ENCODE peak calls at places on chromosomes 7 and 10, in eight cellular contexts. One of them, this sample, is unnamed.

GRCh38 chr7:31938650-31939049 is 131.6 kb downstream of the PDE1C start:
- DNase-seq in HL-60: no peak
- DNase-seq in foreskin keratinocyte: peak; percentile 88
- DNase-seq in AG04450: no peak
- DNase-seq in IMR-90: peak; percentile 45
- DNase-seq in stomach: no peak
- DNase-seq in transverse colon: no peak
- DNase-seq in psoas muscle: no peak
- DNase-seq in this sample: peak; percentile 57

GRCh38 chr7:26937956-26938623 is 73.7 kb upstream of the SKAP2 start:
- DNase-seq in HL-60: no peak
- DNase-seq in foreskin keratinocyte: peak; percentile 52
- DNase-seq in AG04450: no peak
- DNase-seq in IMR-90: no peak
- DNase-seq in stomach: no peak
- DNase-seq in transverse colon: no peak
- DNase-seq in psoas muscle: no peak
- DNase-seq in this sample: peak; percentile 31

GRCh38 chr10:68087338-68088029 is 12.4 kb upstream of the HERC4 start:
- DNase-seq in HL-60: no peak
- DNase-seq in foreskin keratinocyte: no peak
- DNase-seq in AG04450: no peak
- DNase-seq in IMR-90: no peak
- DNase-seq in stomach: no peak
- DNase-seq in transverse colon: no peak
- DNase-seq in psoas muscle: peak; percentile 37
- DNase-seq in this sample: no peak

GRCh38 chr7:84058311-84059076 is 136.1 kb downstream of the SEMA3A start:
- DNase-seq in HL-60: no peak
- DNase-seq in foreskin keratinocyte: peak; percentile 94
- DNase-seq in AG04450: peak; percentile 20
- DNase-seq in IMR-90: peak; percentile 79
- DNase-seq in stomach: no peak
- DNase-seq in transverse colon: no peak
- DNase-seq in psoas muscle: no peak
- DNase-seq in this sample: peak; percentile 34

GRCh38 chr7:137848095-137848494 is 1.3 kb upstream of the DGKI start:
- DNase-seq in HL-60: no peak
- DNase-seq in foreskin keratinocyte: no peak
- DNase-seq in AG04450: no peak
- DNase-seq in IMR-90: no peak
- DNase-seq in stomach: no peak
- DNase-seq in transverse colon: no peak
- DNase-seq in psoas muscle: no peak
- DNase-seq in this sample: no peak

GRCh38 chr10:132387723-132388210 is 9.2 kb upstream of the PWWP2B start:
- DNase-seq in HL-60: peak; percentile 69
- DNase-seq in foreskin keratinocyte: no peak
- DNase-seq in AG04450: no peak
- DNase-seq in IMR-90: peak; percentile 36
- DNase-seq in stomach: peak; percentile 83
- DNase-seq in transverse colon: peak; percentile 84
- DNase-seq in psoas muscle: peak; percentile 75
- DNase-seq in this sample: peak; percentile 90

GRCh38 chr7:2911466-2911865 is 67.4 kb upstream of the GNA12 start:
- DNase-seq in HL-60: no peak
- DNase-seq in foreskin keratinocyte: no peak
- DNase-seq in AG04450: no peak
- DNase-seq in IMR-90: no peak
- DNase-seq in stomach: no peak
- DNase-seq in transverse colon: no peak
- DNase-seq in psoas muscle: no peak
- DNase-seq in this sample: no peak

GRCh38 chr10:4224178-4224577 is 439.2 kb upstream of the KLF6 start:
- DNase-seq in HL-60: no peak
- DNase-seq in foreskin keratinocyte: no peak
- DNase-seq in AG04450: no peak
- DNase-seq in IMR-90: no peak
- DNase-seq in stomach: no peak
- DNase-seq in transverse colon: no peak
- DNase-seq in psoas muscle: no peak
- DNase-seq in this sample: no peak

GRCh38 chr10:123993534-123994416 is 99.6 kb downstream of the CHST15 start:
- DNase-seq in HL-60: no peak
- DNase-seq in foreskin keratinocyte: no peak
- DNase-seq in AG04450: no peak
- DNase-seq in IMR-90: no peak
- DNase-seq in stomach: no peak
- DNase-seq in transverse colon: no peak
- DNase-seq in psoas muscle: no peak
- DNase-seq in this sample: no peak

GRCh38 chr7:105581066-105581811 is at the start of gene EFCAB10:
- DNase-seq in HL-60: peak; percentile 55
- DNase-seq in foreskin keratinocyte: peak; percentile 62
- DNase-seq in AG04450: no peak
- DNase-seq in IMR-90: peak; percentile 38
- DNase-seq in stomach: peak; percentile 70
- DNase-seq in transverse colon: peak; percentile 60
- DNase-seq in psoas muscle: peak; percentile 35
- DNase-seq in this sample: peak; percentile 18

GRCh38 chr7:98221611-98222532 is 10.6 kb downstream of the BHLHA15 start:
- DNase-seq in HL-60: no peak
- DNase-seq in foreskin keratinocyte: no peak
- DNase-seq in AG04450: no peak
- DNase-seq in IMR-90: no peak
- DNase-seq in stomach: no peak
- DNase-seq in transverse colon: no peak
- DNase-seq in psoas muscle: no peak
- DNase-seq in this sample: no peak

GRCh38 chr10:127392351-127393235 is 156.5 kb upstream of the NPS start:
- DNase-seq in HL-60: no peak
- DNase-seq in foreskin keratinocyte: no peak
- DNase-seq in AG04450: no peak
- DNase-seq in IMR-90: no peak
- DNase-seq in stomach: no peak
- DNase-seq in transverse colon: no peak
- DNase-seq in psoas muscle: no peak
- DNase-seq in this sample: no peak

GRCh38 chr7:113996405-113996804 is 77.6 kb upstream of the PPP1R3A start:
- DNase-seq in HL-60: no peak
- DNase-seq in foreskin keratinocyte: peak; percentile 7
- DNase-seq in AG04450: no peak
- DNase-seq in IMR-90: peak; percentile 1
- DNase-seq in stomach: no peak
- DNase-seq in transverse colon: no peak
- DNase-seq in psoas muscle: no peak
- DNase-seq in this sample: no peak

GRCh38 chr7:127578036-127578684 is 7.2 kb downstream of the GCC1 start:
- DNase-seq in HL-60: no peak
- DNase-seq in foreskin keratinocyte: no peak
- DNase-seq in AG04450: peak; percentile 18
- DNase-seq in IMR-90: peak; percentile 80
- DNase-seq in stomach: no peak
- DNase-seq in transverse colon: no peak
- DNase-seq in psoas muscle: no peak
- DNase-seq in this sample: no peak

GRCh38 chr7:122038904-122039303 is 105.1 kb downstream of the AASS start:
- DNase-seq in HL-60: no peak
- DNase-seq in foreskin keratinocyte: peak; percentile 61
- DNase-seq in AG04450: no peak
- DNase-seq in IMR-90: peak; percentile 4
- DNase-seq in stomach: no peak
- DNase-seq in transverse colon: no peak
- DNase-seq in psoas muscle: no peak
- DNase-seq in this sample: no peak

DNA sequence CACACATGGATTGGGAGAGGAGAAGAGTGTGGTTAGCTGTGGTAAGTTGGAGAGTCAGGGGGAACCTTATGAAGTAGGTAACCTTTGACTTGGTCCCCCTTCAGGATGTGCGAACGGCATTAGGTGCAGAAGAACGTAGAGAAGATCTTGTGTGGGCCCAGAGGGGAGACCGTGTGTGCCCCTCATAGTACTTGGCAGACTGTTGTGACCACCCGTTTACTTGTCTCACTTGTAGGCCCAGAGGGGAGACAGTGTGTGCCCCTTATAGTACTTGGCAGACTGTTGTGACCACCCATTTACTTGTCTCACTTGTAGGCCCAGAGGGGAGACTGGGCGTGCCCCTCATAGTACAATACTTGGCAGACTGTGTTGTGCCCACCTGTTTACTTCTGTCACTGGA is 2.6 kb downstream of the GTPBP4 start:
- DNase-seq in HL-60: no peak
- DNase-seq in foreskin keratinocyte: no peak
- DNase-seq in AG04450: no peak
- DNase-seq in IMR-90: no peak
- DNase-seq in stomach: no peak
- DNase-seq in transverse colon: no peak
- DNase-seq in psoas muscle: no peak
- DNase-seq in this sample: no peak
- TF ChIP-seq CTCF in HL-60: no peak
- TF ChIP-seq CTCF in foreskin keratinocyte: no peak
- TF ChIP-seq CTCF in AG04450: no peak
- TF ChIP-seq CTCF in IMR-90: no peak
- TF ChIP-seq CTCF in stomach: no peak
- TF ChIP-seq CTCF in transverse colon: no peak
- TF ChIP-seq CTCF in psoas muscle: no peak
- TF ChIP-seq CTCF in this sample: no peak

DNA sequence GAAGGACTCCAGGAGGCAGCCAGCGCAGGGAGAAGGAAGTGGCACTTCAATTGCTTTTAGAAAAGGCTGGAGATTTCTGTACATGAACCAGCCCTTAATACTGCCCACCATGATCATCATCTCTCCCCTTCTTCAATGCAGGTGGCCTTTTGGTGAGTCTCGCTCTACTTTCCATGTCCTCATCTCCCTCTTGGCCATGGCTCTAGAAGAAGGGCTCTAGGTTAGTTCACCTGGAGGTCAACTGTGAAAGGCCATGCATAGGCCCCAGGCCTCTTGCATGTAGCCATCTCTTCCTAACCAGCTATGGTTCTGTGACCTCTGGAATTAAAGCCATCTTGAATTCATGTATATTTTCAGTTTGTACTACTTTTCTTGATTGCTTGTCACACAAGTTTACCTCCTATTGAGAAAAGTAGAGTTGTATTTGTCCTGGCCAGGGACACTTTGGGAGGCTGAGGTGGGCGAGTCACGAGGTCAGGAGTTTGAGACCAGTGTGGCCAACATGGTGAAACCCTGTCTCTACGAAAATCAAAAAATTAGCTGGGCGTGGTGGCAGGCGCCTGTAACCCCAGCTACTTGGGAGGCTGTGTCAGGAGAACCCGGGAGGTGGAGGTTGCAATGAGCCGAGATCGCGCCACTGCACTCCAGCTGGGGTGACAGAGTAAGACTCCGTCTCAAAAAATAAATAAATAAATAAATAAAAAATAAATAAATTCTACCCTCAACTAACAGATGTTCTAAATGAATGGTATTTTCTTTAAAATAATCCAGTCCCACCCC is 15.7 kb downstream of the MXI1 start:
- DNase-seq in HL-60: no peak
- DNase-seq in foreskin keratinocyte: no peak
- DNase-seq in AG04450: no peak
- DNase-seq in IMR-90: no peak
- DNase-seq in stomach: no peak
- DNase-seq in transverse colon: no peak
- DNase-seq in psoas muscle: no peak
- DNase-seq in this sample: no peak
- H3K27ac ChIP-seq in HL-60: peak overlapping the region; percentile 46
- H3K27ac ChIP-seq in foreskin keratinocyte: no peak overlapping the region
- H3K27ac ChIP-seq in AG04450: no peak overlapping the region
- H3K27ac ChIP-seq in IMR-90: no peak overlapping the region
- H3K27ac ChIP-seq in stomach: peak overlapping the region; percentile 89
- H3K27ac ChIP-seq in transverse colon: peak overlapping the region; percentile 76
- H3K27ac ChIP-seq in psoas muscle: peak overlapping the region; percentile 77
- H3K27ac ChIP-seq in this sample: no peak overlapping the region

DNA sequence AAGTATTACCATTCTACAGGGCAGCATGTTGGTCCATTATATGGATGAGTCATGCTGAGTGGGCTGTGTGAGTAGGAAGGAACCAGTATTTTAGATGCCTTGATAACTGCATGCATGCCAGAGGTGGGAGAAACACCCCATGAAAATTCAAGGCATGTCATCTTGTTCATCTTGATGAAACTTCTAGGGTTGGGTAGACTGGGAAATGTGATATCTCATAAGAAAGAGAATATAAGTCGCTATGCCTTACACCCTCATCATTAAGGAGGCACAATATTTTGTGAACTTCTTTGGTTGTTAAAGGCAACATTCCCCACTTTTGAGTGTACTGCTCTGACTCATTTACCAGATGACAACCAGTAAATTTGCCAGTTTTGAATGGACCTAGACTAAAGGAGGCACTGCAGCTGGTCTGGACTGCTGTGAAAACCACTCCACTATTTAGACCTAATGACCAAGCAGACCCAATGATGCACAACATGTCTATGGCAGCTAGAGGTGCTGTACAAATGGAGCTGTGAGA is 48.0 kb downstream of the ZNF365 start:
- DNase-seq in HL-60: no peak
- DNase-seq in foreskin keratinocyte: peak; percentile 93
- DNase-seq in AG04450: peak; percentile 58
- DNase-seq in IMR-90: peak; percentile 90
- DNase-seq in stomach: no peak
- DNase-seq in transverse colon: no peak
- DNase-seq in psoas muscle: no peak
- DNase-seq in this sample: no peak
- TF ChIP-seq CTCF in HL-60: no peak
- TF ChIP-seq CTCF in foreskin keratinocyte: peak; percentile 52
- TF ChIP-seq CTCF in AG04450: peak; percentile 28
- TF ChIP-seq CTCF in IMR-90: peak; percentile 20
- TF ChIP-seq CTCF in stomach: no peak
- TF ChIP-seq CTCF in transverse colon: no peak
- TF ChIP-seq CTCF in psoas muscle: no peak
- TF ChIP-seq CTCF in this sample: no peak

DNA sequence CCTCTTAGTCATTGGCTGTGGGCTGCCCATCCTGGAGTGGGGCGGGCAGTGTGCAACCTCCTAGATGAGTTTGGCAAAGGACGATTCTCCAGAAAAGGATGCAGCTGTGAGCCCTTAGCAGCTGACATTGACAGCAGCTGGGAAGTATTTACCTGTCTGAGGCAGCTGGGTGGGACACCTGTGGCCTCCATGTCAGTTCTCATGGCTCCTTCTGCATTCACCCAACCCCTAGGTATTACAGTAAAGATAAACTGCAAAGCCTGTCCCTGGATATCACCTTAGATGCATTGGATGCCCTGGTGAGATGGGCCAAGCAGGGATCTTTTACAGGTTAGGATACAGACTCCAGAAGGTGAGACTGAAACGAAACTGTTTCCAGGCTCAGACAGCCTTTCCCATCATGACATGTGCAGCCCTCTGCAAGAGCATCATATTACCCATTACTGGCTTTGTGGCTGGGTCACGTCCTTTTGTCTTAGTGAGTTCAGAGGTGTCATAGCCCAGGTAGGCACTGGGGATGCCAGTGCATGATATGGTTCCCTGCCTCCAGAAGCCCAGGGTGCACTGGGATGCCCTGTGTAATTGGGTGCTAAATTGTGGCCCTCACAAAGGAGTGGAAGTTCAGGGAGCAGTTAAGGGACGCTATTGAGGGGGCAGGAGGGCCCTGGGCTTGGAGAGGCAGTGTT is 28.9 kb downstream of the MINDY4 start:
- DNase-seq in HL-60: no peak
- DNase-seq in foreskin keratinocyte: no peak
- DNase-seq in AG04450: no peak
- DNase-seq in IMR-90: no peak
- DNase-seq in stomach: no peak
- DNase-seq in transverse colon: no peak
- DNase-seq in psoas muscle: no peak
- DNase-seq in this sample: no peak
- H3K27ac ChIP-seq in HL-60: no peak overlapping the region
- H3K27ac ChIP-seq in foreskin keratinocyte: no peak overlapping the region
- H3K27ac ChIP-seq in AG04450: peak overlapping the region; percentile 47
- H3K27ac ChIP-seq in IMR-90: peak overlapping the region; percentile 56
- H3K27ac ChIP-seq in stomach: peak overlapping the region; percentile 67
- H3K27ac ChIP-seq in transverse colon: peak overlapping the region; percentile 21
- H3K27ac ChIP-seq in psoas muscle: no peak overlapping the region
- H3K27ac ChIP-seq in this sample: peak overlapping the region; percentile 70